ENCODE peak calls at places on chromosome 11, in four cellular contexts. One of them, this sample, is unnamed.
A peak's percentile ranks its signal among the peaks of the same experiment; 100 is the strongest.

GRCh38 chr11:106333678-106334077 is 256.2 kb downstream of the AASDHPPT start:
- DNase-seq in foreskin keratinocyte: no peak
- DNase-seq in cardiac muscle cell: no peak
- DNase-seq in lower lobe of right lung: no peak
- DNase-seq in this sample: no peak

GRCh38 chr11:31958086-31958735 is 132.7 kb upstream of the RCN1 start:
- DNase-seq in foreskin keratinocyte: no peak
- DNase-seq in cardiac muscle cell: peak; percentile 75
- DNase-seq in lower lobe of right lung: peak; percentile 65
- DNase-seq in this sample: no peak

GRCh38 chr11:75563978-75564552 is 2.0 kb downstream of the SERPINH1 start:
- DNase-seq in cardiac muscle cell: peak; percentile 82
- DNase-seq in lower lobe of right lung: no peak
- DNase-seq in foreskin keratinocyte: peak; percentile 66
- DNase-seq in this sample: peak; percentile 57

GRCh38 chr11:123973816-123974215 is 3.8 kb downstream of the OR10S1 start:
- DNase-seq in lower lobe of right lung: no peak
- DNase-seq in foreskin keratinocyte: peak; percentile 88
- DNase-seq in cardiac muscle cell: no peak
- DNase-seq in this sample: no peak

GRCh38 chr11:69423181-69423580 is 58.3 kb upstream of the LINC01488 start:
- DNase-seq in cardiac muscle cell: no peak
- DNase-seq in foreskin keratinocyte: no peak
- DNase-seq in lower lobe of right lung: no peak
- DNase-seq in this sample: no peak

GRCh38 chr11:6468712-6469495 is 4.8 kb downstream of the TRIM3 start:
- DNase-seq in foreskin keratinocyte: no peak
- DNase-seq in cardiac muscle cell: peak; percentile 97
- DNase-seq in lower lobe of right lung: peak; percentile 84
- DNase-seq in this sample: peak; percentile 72

GRCh38 chr11:44611088-44611487 is 45.6 kb downstream of the CD82 start:
- DNase-seq in foreskin keratinocyte: no peak
- DNase-seq in cardiac muscle cell: no peak
- DNase-seq in lower lobe of right lung: no peak
- DNase-seq in this sample: no peak

GRCh38 chr11:80873309-80873999 is 1432.6 kb upstream of the TENM4 start:
- DNase-seq in foreskin keratinocyte: peak; percentile 17
- DNase-seq in lower lobe of right lung: no peak
- DNase-seq in cardiac muscle cell: no peak
- DNase-seq in this sample: no peak

GRCh38 chr11:133531450-133531849 is 851 bp downstream of the OPCML start:
- DNase-seq in lower lobe of right lung: no peak
- DNase-seq in foreskin keratinocyte: no peak
- DNase-seq in cardiac muscle cell: no peak
- DNase-seq in this sample: no peak

GRCh38 chr11:103863497-103863896 is 172.9 kb upstream of the DDI1 start:
- DNase-seq in cardiac muscle cell: no peak
- DNase-seq in foreskin keratinocyte: peak; percentile 8
- DNase-seq in lower lobe of right lung: no peak
- DNase-seq in this sample: no peak

GRCh38 chr11:72244317-72245231 is 598 bp upstream of the PHOX2A start:
- DNase-seq in foreskin keratinocyte: no peak
- DNase-seq in lower lobe of right lung: no peak
- DNase-seq in cardiac muscle cell: no peak
- DNase-seq in this sample: peak; percentile 52

GRCh38 chr11:11505190-11505589 is 116.6 kb downstream of the GALNT18 start:
- DNase-seq in lower lobe of right lung: no peak
- DNase-seq in foreskin keratinocyte: no peak
- DNase-seq in cardiac muscle cell: no peak
- DNase-seq in this sample: no peak

GRCh38 chr11:117907276-117908110 is 21.7 kb downstream of the TMPRSS13 start:
- DNase-seq in foreskin keratinocyte: peak; percentile 91
- DNase-seq in lower lobe of right lung: peak; percentile 80
- DNase-seq in cardiac muscle cell: peak; percentile 83
- DNase-seq in this sample: peak; percentile 15

GRCh38 chr11:96092511-96092910 is 168.6 kb upstream of the MTMR2 start:
- DNase-seq in cardiac muscle cell: no peak
- DNase-seq in foreskin keratinocyte: no peak
- DNase-seq in lower lobe of right lung: no peak
- DNase-seq in this sample: no peak

GRCh38 chr11:96094156-96094555 is 170.2 kb upstream of the MTMR2 start:
- DNase-seq in lower lobe of right lung: no peak
- DNase-seq in cardiac muscle cell: no peak
- DNase-seq in foreskin keratinocyte: no peak
- DNase-seq in this sample: no peak

GRCh38 chr11:96088914-96089313 is 165.0 kb upstream of the MTMR2 start:
- DNase-seq in cardiac muscle cell: no peak
- DNase-seq in foreskin keratinocyte: no peak
- DNase-seq in lower lobe of right lung: no peak
- DNase-seq in this sample: no peak

GRCh38 chr11:96090711-96091110 is 166.8 kb upstream of the MTMR2 start:
- DNase-seq in foreskin keratinocyte: no peak
- DNase-seq in lower lobe of right lung: no peak
- DNase-seq in cardiac muscle cell: no peak
- DNase-seq in this sample: no peak

DNA sequence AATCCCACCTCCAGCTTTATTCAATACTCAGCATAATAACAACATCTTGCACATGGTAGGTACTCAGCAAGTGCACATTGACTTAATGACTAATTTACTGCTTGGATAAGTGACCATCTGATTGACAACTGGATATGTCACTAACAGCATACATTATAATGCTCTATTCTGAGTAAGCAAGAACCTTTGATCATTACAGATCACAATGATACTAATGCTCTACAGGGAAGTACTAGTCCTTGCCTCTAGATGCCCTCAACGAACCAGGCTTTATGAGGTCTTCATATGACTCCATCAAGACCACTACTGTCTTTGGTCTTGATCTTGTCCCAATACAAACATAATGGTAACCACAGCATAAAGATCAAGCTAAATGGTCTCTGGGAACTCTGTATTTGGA is 167.6 kb upstream of the MTMR2 start:
- DNase-seq in lower lobe of right lung: no peak
- DNase-seq in cardiac muscle cell: no peak
- DNase-seq in foreskin keratinocyte: no peak
- DNase-seq in this sample: no peak
- TF ChIP-seq CTCF in lower lobe of right lung: no peak
- TF ChIP-seq CTCF in cardiac muscle cell: no peak
- TF ChIP-seq CTCF in foreskin keratinocyte: peak; percentile 36
- TF ChIP-seq CTCF in this sample: no peak

GRCh38 chr11:19617830-19618523 is 94.7 kb upstream of the NAV2 start:
- DNase-seq in cardiac muscle cell: no peak
- DNase-seq in foreskin keratinocyte: no peak
- DNase-seq in lower lobe of right lung: no peak
- DNase-seq in this sample: no peak

GRCh38 chr11:19615503-19615902 is 97.1 kb upstream of the NAV2 start:
- DNase-seq in foreskin keratinocyte: no peak
- DNase-seq in cardiac muscle cell: no peak
- DNase-seq in lower lobe of right lung: no peak
- DNase-seq in this sample: no peak

GRCh38 chr11:19614370-19614936 is 98.2 kb upstream of the NAV2 start:
- DNase-seq in lower lobe of right lung: no peak
- DNase-seq in cardiac muscle cell: no peak
- DNase-seq in foreskin keratinocyte: no peak
- DNase-seq in this sample: no peak
- TF ChIP-seq CTCF in lower lobe of right lung: no peak
- TF ChIP-seq CTCF in cardiac muscle cell: no peak
- TF ChIP-seq CTCF in foreskin keratinocyte: no peak
- TF ChIP-seq CTCF in this sample: no peak

GRCh38 chr11:30586251-30587144 is at the start of gene MPPED2:
- DNase-seq in lower lobe of right lung: peak; percentile 47
- DNase-seq in foreskin keratinocyte: no peak
- DNase-seq in cardiac muscle cell: peak; percentile 83
- DNase-seq in this sample: no peak
- TF ChIP-seq CTCF in lower lobe of right lung: peak; percentile 35
- TF ChIP-seq CTCF in foreskin keratinocyte: no peak
- TF ChIP-seq CTCF in cardiac muscle cell: no peak
- TF ChIP-seq CTCF in this sample: peak; percentile 42

DNA sequence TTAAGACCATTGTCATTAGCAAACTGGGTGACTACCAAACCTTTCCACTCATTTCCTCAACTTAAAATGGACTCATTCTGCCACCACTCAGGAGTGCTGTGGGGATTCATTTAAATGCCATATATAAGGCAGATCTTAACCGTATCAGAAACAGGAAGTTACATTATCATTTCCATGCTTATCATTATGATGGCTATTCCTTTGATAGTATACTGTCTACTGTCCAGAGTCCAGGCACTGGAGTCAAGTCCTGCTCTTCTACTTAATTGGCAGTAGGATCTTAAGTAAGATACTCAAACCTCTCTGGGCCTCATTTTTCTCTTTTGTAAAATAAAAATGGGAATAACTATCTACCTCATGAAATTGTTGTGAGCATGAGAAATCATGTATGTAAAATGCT is 8.4 kb upstream of the NAV2 start:
- DNase-seq in cardiac muscle cell: no peak
- DNase-seq in lower lobe of right lung: no peak
- DNase-seq in foreskin keratinocyte: no peak
- DNase-seq in this sample: no peak
- TF ChIP-seq CTCF in cardiac muscle cell: no peak
- TF ChIP-seq CTCF in lower lobe of right lung: no peak
- TF ChIP-seq CTCF in foreskin keratinocyte: no peak
- TF ChIP-seq CTCF in this sample: no peak

GRCh38 chr11:66543263-66544107 is 2.4 kb downstream of the ZDHHC24 start:
- DNase-seq in lower lobe of right lung: peak; percentile 66
- DNase-seq in foreskin keratinocyte: no peak
- DNase-seq in cardiac muscle cell: no peak
- DNase-seq in this sample: peak; percentile 75
- TF ChIP-seq CTCF in lower lobe of right lung: peak; percentile 53
- TF ChIP-seq CTCF in foreskin keratinocyte: peak; percentile 28
- TF ChIP-seq CTCF in cardiac muscle cell: peak; percentile 70
- TF ChIP-seq CTCF in this sample: peak; percentile 11

DNA sequence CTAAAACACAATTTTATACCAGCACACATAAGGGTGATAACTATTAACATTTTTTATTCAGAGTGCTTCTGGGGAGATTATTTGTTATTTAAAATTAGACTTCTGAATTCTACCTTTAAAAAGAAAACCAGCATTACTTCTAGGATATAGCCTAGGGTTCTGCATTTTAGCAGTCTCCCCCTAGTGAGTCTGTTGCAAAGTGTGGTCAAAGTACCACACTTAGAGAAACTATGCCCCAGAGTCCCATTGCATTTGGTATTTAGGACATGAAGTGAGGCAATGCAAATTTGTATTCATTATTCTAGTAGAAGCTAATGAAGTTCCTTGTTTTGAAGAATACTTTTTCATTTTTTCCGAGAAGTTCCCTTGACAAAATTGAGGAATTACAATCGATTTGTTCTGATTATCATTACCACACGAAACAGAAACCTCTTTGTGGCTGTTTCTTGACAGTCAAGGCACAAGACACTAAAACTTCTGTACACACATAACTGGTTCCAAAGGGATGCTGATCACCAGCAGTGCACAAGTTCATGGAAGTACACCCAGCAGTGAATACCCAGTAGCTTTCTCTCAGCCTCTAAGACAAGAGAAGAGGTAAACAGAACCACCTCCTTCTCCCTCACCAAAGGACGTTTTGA is 27.4 kb upstream of the CCDC34 start:
- DNase-seq in foreskin keratinocyte: no peak
- DNase-seq in lower lobe of right lung: no peak
- DNase-seq in cardiac muscle cell: no peak
- DNase-seq in this sample: no peak
- TF ChIP-seq CTCF in foreskin keratinocyte: no peak
- TF ChIP-seq CTCF in lower lobe of right lung: no peak
- TF ChIP-seq CTCF in cardiac muscle cell: no peak
- TF ChIP-seq CTCF in this sample: no peak